ENCODE peak calls at places on chromosome 14, in nine cellular contexts. A is left ventricle myocardium inferior, H is MM.1S, M is HL-60, J is HFF-Myc, V is fibroblast of lung, K is cardiac fibroblast, Y is body of pancreas, E is B cell. G is an unnamed sample.

GRCh38 chr14:90318016-90318415 is 13.7 kb downstream of the NRDE2 start:
- DNase-seq in A (no peak), H (no peak), M (no peak), J (no peak), V (no peak), K (no peak), Y (no peak), E (no peak), G (no peak)

GRCh38 chr14:54776361-54777001 is 126.1 kb downstream of the GCH1 start:
- DNase-seq in A (peak; percentile 70), H (no peak), M (peak; percentile 88), J (no peak), V (peak; percentile 68), K (peak; percentile 53), Y (no peak), E (peak; percentile 80), G (no peak)

GRCh38 chr14:68885226-68886108 is 92.6 kb upstream of the ZFP36L1 start:
- DNase-seq in A (no peak), H (no peak), M (no peak), J (no peak), V (no peak), K (no peak), Y (no peak), E (no peak), G (no peak)

GRCh38 chr14:75240781-75241180 is 37.8 kb upstream of the FOS start:
- DNase-seq in A (no peak), H (no peak), M (no peak), J (no peak), V (no peak), K (no peak), Y (no peak), E (no peak), G (no peak)

GRCh38 chr14:104292084-104292970 is 153.9 kb downstream of the KIF26A start:
- DNase-seq in A (peak; percentile 9), H (no peak), M (no peak), J (no peak), V (no peak), K (no peak), Y (peak; percentile 5), E (no peak), G (no peak)

GRCh38 chr14:105077649-105077995 is 12.4 kb upstream of the GPR132 start:
- DNase-seq in A (no peak), H (no peak), M (no peak), J (no peak), V (no peak), K (no peak), Y (no peak), E (peak; percentile 11), G (no peak)

GRCh38 chr14:20278414-20278813 is 27.3 kb downstream of the TTC5 start:
- DNase-seq in A (no peak), H (no peak), M (peak; percentile 47), J (peak; percentile 14), V (peak; percentile 5), K (peak; percentile 33), Y (peak; percentile 24), E (no peak), G (no peak)

GRCh38 chr14:24179961-24180726 is 8.3 kb downstream of the REC8 start:
- DNase-seq in A (no peak), H (no peak), M (no peak), J (peak; percentile 42), V (peak; percentile 78), K (peak; percentile 70), Y (no peak), E (no peak), G (no peak)

GRCh38 chr14:70780396-70781075 is 28.8 kb downstream of the MAP3K9 start:
- DNase-seq in A (peak; percentile 15), H (no peak), M (peak; percentile 45), J (no peak), V (no peak), K (no peak), Y (peak; percentile 30), E (peak; percentile 65), G (no peak)

GRCh38 chr14:76763362-76764041 is 2.2 kb downstream of the VASH1 start:
- DNase-seq in A (no peak), H (no peak), M (no peak), J (no peak), V (no peak), K (peak; percentile 39), Y (no peak), E (no peak), G (no peak)

GRCh38 chr14:105028251-105028927 is 7.5 kb upstream of the CDCA4 start:
- DNase-seq in A (no peak), H (no peak), M (no peak), J (no peak), V (no peak), K (no peak), Y (peak; percentile 43), E (no peak), G (no peak)

GRCh38 chr14:74038015-74038859 is 19.1 kb downstream of the BBOF1 start:
- DNase-seq in A (no peak), H (peak; percentile 28), M (peak; percentile 5), J (no peak), V (peak; percentile 76), K (peak; percentile 76), Y (no peak), E (peak; percentile 41), G (peak; percentile 13)

GRCh38 chr14:24780278-24780677 is 146.3 kb upstream of the GZMB start:
- DNase-seq in A (no peak), H (no peak), M (no peak), J (no peak), V (no peak), K (no peak), Y (no peak), E (no peak), G (no peak)

GRCh38 chr14:54728700-54729527 is 162.0 kb downstream of the SAMD4A start:
- DNase-seq in A (no peak), H (no peak), M (no peak), J (no peak), V (peak; percentile 20), K (peak; percentile 43), Y (no peak), E (no peak), G (no peak)

GRCh38 chr14:55974046-55974582 is 144.1 kb upstream of the PELI2 start:
- DNase-seq in A (no peak), H (no peak), M (no peak), J (no peak), V (no peak), K (peak; percentile 16), Y (no peak), E (no peak), G (no peak)

GRCh38 chr14:89481167-89481566 is 64.1 kb upstream of the FOXN3 start:
- DNase-seq in A (peak; percentile 70), H (no peak), M (no peak), J (no peak), V (no peak), K (no peak), Y (no peak), E (no peak), G (no peak)

GRCh38 chr14:45051180-45051579 is 32.7 kb upstream of the PRPF39 start:
- DNase-seq in A (no peak), H (no peak), M (no peak), J (no peak), V (no peak), K (no peak), Y (no peak), E (no peak), G (no peak)

GRCh38 chr14:94923771-94924170 is 153.9 kb upstream of the GSC start:
- DNase-seq in A (no peak), H (no peak), M (no peak), J (no peak), V (no peak), K (no peak), Y (no peak), E (no peak), G (no peak)
- TF ChIP-seq CTCF in A (no peak), H (no peak), M (no peak), J (no peak), V (no peak), K (no peak), Y (no peak), E (no peak), G (no peak)

GRCh38 chr14:31543969-31544799 is 17.0 kb upstream of the NUBPL start:
- DNase-seq in A (no peak), H (no peak), M (no peak), J (no peak), V (peak; percentile 26), K (peak; percentile 26), Y (no peak), E (no peak), G (no peak)
- TF ChIP-seq CTCF in A (peak; percentile 44), H (no peak), M (no peak), J (peak; percentile 30), V (no peak), K (peak; percentile 34), Y (no peak), E (peak; percentile 28), G (peak; percentile 53)

GRCh38 chr14:22163051-22163450 is 426.0 kb downstream of the DAD1 start:
- DNase-seq in A (no peak), H (peak; percentile 45), M (no peak), J (no peak), V (peak; percentile 42), K (no peak), Y (no peak), E (no peak), G (no peak)
- TF ChIP-seq CTCF in A (peak; percentile 28), H (peak; percentile 47), M (no peak), J (no peak), V (no peak), K (peak; percentile 17), Y (peak; percentile 17), E (no peak), G (peak; percentile 15)

GRCh38 chr14:65173973-65174693 is 71.8 kb upstream of the MAX start:
- DNase-seq in A (no peak), H (no peak), M (no peak), J (no peak), V (no peak), K (no peak), Y (no peak), E (no peak), G (no peak)

GRCh38 chr14:65169351-65169750 is 67.0 kb upstream of the MAX start:
- DNase-seq in A (no peak), H (peak; percentile 78), M (no peak), J (peak; percentile 26), V (peak; percentile 88), K (peak; percentile 46), Y (no peak), E (no peak), G (no peak)

GRCh38 chr14:65170318-65170717 is 68.0 kb upstream of the MAX start:
- DNase-seq in A (no peak), H (no peak), M (no peak), J (no peak), V (no peak), K (no peak), Y (no peak), E (no peak), G (no peak)

GRCh38 chr14:65168840-65169239 is 66.5 kb upstream of the MAX start:
- DNase-seq in A (no peak), H (no peak), M (no peak), J (no peak), V (peak; percentile 72), K (peak; percentile 74), Y (no peak), E (no peak), G (no peak)

DNA sequence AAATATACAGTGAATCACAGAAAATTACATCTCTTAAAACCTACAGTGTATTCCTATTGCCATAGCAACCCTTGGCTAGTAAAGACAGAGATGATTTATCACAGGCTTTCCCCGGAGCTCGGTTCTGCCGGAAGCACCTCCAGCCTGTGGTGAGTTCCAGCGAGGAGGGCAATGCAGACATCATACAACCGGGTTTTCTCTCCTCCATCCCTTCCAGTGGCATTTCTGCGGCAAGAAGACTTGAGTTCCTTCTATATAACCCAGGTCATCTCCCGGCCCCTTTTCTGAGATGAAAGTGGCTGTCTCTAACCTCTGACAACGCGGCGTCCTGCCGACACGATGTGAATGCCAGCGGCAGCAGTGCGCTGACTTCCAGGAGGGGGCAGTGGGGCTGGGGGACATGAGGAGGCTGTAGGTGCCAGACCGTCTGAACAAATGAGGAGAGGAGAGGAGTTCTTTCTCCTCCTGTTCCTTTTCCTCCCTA is 68.5 kb upstream of the MAX start:
- DNase-seq in A (no peak), H (no peak), M (no peak), J (peak; percentile 31), V (peak; percentile 75), K (peak; percentile 87), Y (peak; percentile 43), E (peak; percentile 59), G (peak; percentile 49)
- TF ChIP-seq CTCF in A (peak; percentile 20), H (no peak), M (no peak), J (peak; percentile 41), V (peak; percentile 46), K (peak; percentile 51), Y (peak; percentile 37), E (peak; percentile 40), G (no peak)

G was measured in endothelial cell.